ENCODE peak calls at places on chromosomes 6 and 20, in nine cellular contexts. One of them, this sample, is unnamed.

GRCh38 chr6:11275598-11275997 is 43.1 kb upstream of the NEDD9 start:
- DNase-seq in omental fat pad: no peak
- DNase-seq in epithelial cell of esophagus: no peak
- DNase-seq in stimulated activated CD4-positive, alpha-beta T cell treated with anti-CD3 and anti-CD28 coated beads, Interleukin-12 subunit alpha, Interleukin-12 subunit beta, amount 100 ng/mL, for 48 hours: no peak
- DNase-seq in DMS153: no peak
- DNase-seq in dermis microvascular lymphatic vessel endothelial cell: no peak
- DNase-seq in left cardiac atrium: no peak
- DNase-seq in cardiac fibroblast: no peak
- DNase-seq in testis: no peak
- DNase-seq in this sample: no peak

GRCh38 chr6:119444642-119445557 is 95.3 kb upstream of the MAN1A1 start:
- DNase-seq in epithelial cell of esophagus: peak
- DNase-seq in stimulated activated CD4-positive, alpha-beta T cell treated with anti-CD3 and anti-CD28 coated beads, Interleukin-12 subunit alpha, Interleukin-12 subunit beta, amount 100 ng/mL, for 48 hours: no peak
- DNase-seq in left cardiac atrium: no peak
- DNase-seq in dermis microvascular lymphatic vessel endothelial cell: no peak
- DNase-seq in testis: no peak
- DNase-seq in cardiac fibroblast: no peak
- DNase-seq in omental fat pad: no peak
- DNase-seq in DMS153: no peak
- DNase-seq in this sample: no peak

GRCh38 chr6:23524556-23524955 is 601.5 kb upstream of the NRSN1 start:
- DNase-seq in left cardiac atrium: no peak
- DNase-seq in omental fat pad: no peak
- DNase-seq in stimulated activated CD4-positive, alpha-beta T cell treated with anti-CD3 and anti-CD28 coated beads, Interleukin-12 subunit alpha, Interleukin-12 subunit beta, amount 100 ng/mL, for 48 hours: no peak
- DNase-seq in testis: no peak
- DNase-seq in epithelial cell of esophagus: no peak
- DNase-seq in cardiac fibroblast: no peak
- DNase-seq in dermis microvascular lymphatic vessel endothelial cell: no peak
- DNase-seq in DMS153: no peak
- DNase-seq in this sample: no peak

GRCh38 chr20:24504331-24505285 is 35.2 kb downstream of the SYNDIG1 start:
- DNase-seq in dermis microvascular lymphatic vessel endothelial cell: no peak
- DNase-seq in DMS153: no peak
- DNase-seq in stimulated activated CD4-positive, alpha-beta T cell treated with anti-CD3 and anti-CD28 coated beads, Interleukin-12 subunit alpha, Interleukin-12 subunit beta, amount 100 ng/mL, for 48 hours: no peak
- DNase-seq in testis: no peak
- DNase-seq in left cardiac atrium: no peak
- DNase-seq in cardiac fibroblast: no peak
- DNase-seq in omental fat pad: no peak
- DNase-seq in epithelial cell of esophagus: no peak
- DNase-seq in this sample: no peak

GRCh38 chr6:14713008-14713452 is 532.8 kb upstream of the JARID2 start:
- DNase-seq in dermis microvascular lymphatic vessel endothelial cell: no peak
- DNase-seq in stimulated activated CD4-positive, alpha-beta T cell treated with anti-CD3 and anti-CD28 coated beads, Interleukin-12 subunit alpha, Interleukin-12 subunit beta, amount 100 ng/mL, for 48 hours: no peak
- DNase-seq in cardiac fibroblast: peak
- DNase-seq in DMS153: no peak
- DNase-seq in testis: peak
- DNase-seq in omental fat pad: no peak
- DNase-seq in epithelial cell of esophagus: peak
- DNase-seq in left cardiac atrium: peak
- DNase-seq in this sample: no peak

GRCh38 chr6:90677440-90677839 is 90.6 kb upstream of the MAP3K7 start:
- DNase-seq in DMS153: peak
- DNase-seq in epithelial cell of esophagus: no peak
- DNase-seq in left cardiac atrium: no peak
- DNase-seq in testis: no peak
- DNase-seq in cardiac fibroblast: no peak
- DNase-seq in dermis microvascular lymphatic vessel endothelial cell: no peak
- DNase-seq in omental fat pad: no peak
- DNase-seq in stimulated activated CD4-positive, alpha-beta T cell treated with anti-CD3 and anti-CD28 coated beads, Interleukin-12 subunit alpha, Interleukin-12 subunit beta, amount 100 ng/mL, for 48 hours: no peak
- DNase-seq in this sample: no peak

GRCh38 chr6:169235286-169235685 is 18.4 kb downstream of the THBS2 start:
- DNase-seq in left cardiac atrium: no peak
- DNase-seq in testis: no peak
- DNase-seq in dermis microvascular lymphatic vessel endothelial cell: no peak
- DNase-seq in epithelial cell of esophagus: no peak
- DNase-seq in cardiac fibroblast: no peak
- DNase-seq in DMS153: no peak
- DNase-seq in stimulated activated CD4-positive, alpha-beta T cell treated with anti-CD3 and anti-CD28 coated beads, Interleukin-12 subunit alpha, Interleukin-12 subunit beta, amount 100 ng/mL, for 48 hours: no peak
- DNase-seq in omental fat pad: peak
- DNase-seq in this sample: no peak

GRCh38 chr20:61988665-61989064 is 77.0 kb downstream of the TAF4 start:
- DNase-seq in DMS153: no peak
- DNase-seq in stimulated activated CD4-positive, alpha-beta T cell treated with anti-CD3 and anti-CD28 coated beads, Interleukin-12 subunit alpha, Interleukin-12 subunit beta, amount 100 ng/mL, for 48 hours: no peak
- DNase-seq in left cardiac atrium: peak
- DNase-seq in dermis microvascular lymphatic vessel endothelial cell: no peak
- DNase-seq in testis: no peak
- DNase-seq in omental fat pad: no peak
- DNase-seq in cardiac fibroblast: no peak
- DNase-seq in epithelial cell of esophagus: no peak
- DNase-seq in this sample: no peak

GRCh38 chr20:45780159-45780558 is 11.5 kb downstream of the WFDC3 start:
- DNase-seq in epithelial cell of esophagus: no peak
- DNase-seq in stimulated activated CD4-positive, alpha-beta T cell treated with anti-CD3 and anti-CD28 coated beads, Interleukin-12 subunit alpha, Interleukin-12 subunit beta, amount 100 ng/mL, for 48 hours: no peak
- DNase-seq in cardiac fibroblast: no peak
- DNase-seq in left cardiac atrium: no peak
- DNase-seq in dermis microvascular lymphatic vessel endothelial cell: no peak
- DNase-seq in testis: no peak
- DNase-seq in omental fat pad: no peak
- DNase-seq in DMS153: no peak
- DNase-seq in this sample: no peak

GRCh38 chr20:658731-659291 is 5.8 kb upstream of the SRXN1 start:
- DNase-seq in epithelial cell of esophagus: no peak
- DNase-seq in left cardiac atrium: no peak
- DNase-seq in stimulated activated CD4-positive, alpha-beta T cell treated with anti-CD3 and anti-CD28 coated beads, Interleukin-12 subunit alpha, Interleukin-12 subunit beta, amount 100 ng/mL, for 48 hours: no peak
- DNase-seq in dermis microvascular lymphatic vessel endothelial cell: no peak
- DNase-seq in omental fat pad: no peak
- DNase-seq in DMS153: no peak
- DNase-seq in testis: no peak
- DNase-seq in cardiac fibroblast: no peak
- DNase-seq in this sample: no peak

GRCh38 chr6:159615923-159616322 is 77.1 kb downstream of the SOD2 start:
- DNase-seq in dermis microvascular lymphatic vessel endothelial cell: no peak
- DNase-seq in stimulated activated CD4-positive, alpha-beta T cell treated with anti-CD3 and anti-CD28 coated beads, Interleukin-12 subunit alpha, Interleukin-12 subunit beta, amount 100 ng/mL, for 48 hours: no peak
- DNase-seq in left cardiac atrium: no peak
- DNase-seq in DMS153: no peak
- DNase-seq in omental fat pad: no peak
- DNase-seq in testis: no peak
- DNase-seq in epithelial cell of esophagus: no peak
- DNase-seq in cardiac fibroblast: no peak
- DNase-seq in this sample: no peak

GRCh38 chr20:33578510-33578909 is 83.6 kb upstream of the C20orf144 start:
- DNase-seq in left cardiac atrium: no peak
- DNase-seq in cardiac fibroblast: peak
- DNase-seq in dermis microvascular lymphatic vessel endothelial cell: no peak
- DNase-seq in stimulated activated CD4-positive, alpha-beta T cell treated with anti-CD3 and anti-CD28 coated beads, Interleukin-12 subunit alpha, Interleukin-12 subunit beta, amount 100 ng/mL, for 48 hours: no peak
- DNase-seq in omental fat pad: no peak
- DNase-seq in DMS153: no peak
- DNase-seq in testis: no peak
- DNase-seq in epithelial cell of esophagus: no peak
- DNase-seq in this sample: no peak

GRCh38 chr20:57559658-57560553 is 1.0 kb upstream of the PCK1 start:
- DNase-seq in omental fat pad: no peak
- DNase-seq in DMS153: no peak
- DNase-seq in testis: no peak
- DNase-seq in left cardiac atrium: no peak
- DNase-seq in cardiac fibroblast: no peak
- DNase-seq in stimulated activated CD4-positive, alpha-beta T cell treated with anti-CD3 and anti-CD28 coated beads, Interleukin-12 subunit alpha, Interleukin-12 subunit beta, amount 100 ng/mL, for 48 hours: no peak
- DNase-seq in dermis microvascular lymphatic vessel endothelial cell: no peak
- DNase-seq in epithelial cell of esophagus: no peak
- DNase-seq in this sample: no peak

GRCh38 chr20:63037669-63038268 is 31.0 kb upstream of the BHLHE23 start:
- DNase-seq in dermis microvascular lymphatic vessel endothelial cell: no peak
- DNase-seq in left cardiac atrium: no peak
- DNase-seq in epithelial cell of esophagus: no peak
- DNase-seq in stimulated activated CD4-positive, alpha-beta T cell treated with anti-CD3 and anti-CD28 coated beads, Interleukin-12 subunit alpha, Interleukin-12 subunit beta, amount 100 ng/mL, for 48 hours: no peak
- DNase-seq in omental fat pad: no peak
- DNase-seq in testis: peak
- DNase-seq in cardiac fibroblast: no peak
- DNase-seq in DMS153: no peak
- DNase-seq in this sample: no peak

GRCh38 chr6:20202070-20202658 is 10.1 kb downstream of the MBOAT1 start:
- DNase-seq in cardiac fibroblast: peak
- DNase-seq in DMS153: peak
- DNase-seq in testis: no peak
- DNase-seq in epithelial cell of esophagus: peak
- DNase-seq in stimulated activated CD4-positive, alpha-beta T cell treated with anti-CD3 and anti-CD28 coated beads, Interleukin-12 subunit alpha, Interleukin-12 subunit beta, amount 100 ng/mL, for 48 hours: no peak
- DNase-seq in dermis microvascular lymphatic vessel endothelial cell: peak
- DNase-seq in omental fat pad: no peak
- DNase-seq in left cardiac atrium: no peak
- DNase-seq in this sample: no peak

GRCh38 chr20:9400371-9401025 is 113.9 kb upstream of the LAMP5 start:
- DNase-seq in dermis microvascular lymphatic vessel endothelial cell: no peak
- DNase-seq in testis: no peak
- DNase-seq in omental fat pad: no peak
- DNase-seq in DMS153: no peak
- DNase-seq in cardiac fibroblast: no peak
- DNase-seq in epithelial cell of esophagus: no peak
- DNase-seq in left cardiac atrium: no peak
- DNase-seq in stimulated activated CD4-positive, alpha-beta T cell treated with anti-CD3 and anti-CD28 coated beads, Interleukin-12 subunit alpha, Interleukin-12 subunit beta, amount 100 ng/mL, for 48 hours: no peak
- DNase-seq in this sample: no peak

GRCh38 chr20:373171-373890 is 7.2 kb upstream of the TRIB3 start:
- DNase-seq in left cardiac atrium: no peak
- DNase-seq in DMS153: no peak
- DNase-seq in dermis microvascular lymphatic vessel endothelial cell: peak
- DNase-seq in testis: peak
- DNase-seq in stimulated activated CD4-positive, alpha-beta T cell treated with anti-CD3 and anti-CD28 coated beads, Interleukin-12 subunit alpha, Interleukin-12 subunit beta, amount 100 ng/mL, for 48 hours: no peak
- DNase-seq in omental fat pad: no peak
- DNase-seq in epithelial cell of esophagus: peak
- DNase-seq in cardiac fibroblast: peak
- DNase-seq in this sample: no peak

GRCh38 chr6:26420607-26421235 is 18.6 kb downstream of the BTN3A1 start:
- DNase-seq in stimulated activated CD4-positive, alpha-beta T cell treated with anti-CD3 and anti-CD28 coated beads, Interleukin-12 subunit alpha, Interleukin-12 subunit beta, amount 100 ng/mL, for 48 hours: no peak
- DNase-seq in dermis microvascular lymphatic vessel endothelial cell: peak
- DNase-seq in left cardiac atrium: no peak
- DNase-seq in cardiac fibroblast: peak
- DNase-seq in DMS153: no peak
- DNase-seq in testis: peak
- DNase-seq in omental fat pad: no peak
- DNase-seq in epithelial cell of esophagus: peak
- DNase-seq in this sample: no peak

GRCh38 chr6:143339223-143339622 is 111.3 kb downstream of the ADAT2 start:
- DNase-seq in omental fat pad: no peak
- DNase-seq in dermis microvascular lymphatic vessel endothelial cell: no peak
- DNase-seq in epithelial cell of esophagus: peak
- DNase-seq in testis: no peak
- DNase-seq in DMS153: no peak
- DNase-seq in cardiac fibroblast: no peak
- DNase-seq in left cardiac atrium: no peak
- DNase-seq in stimulated activated CD4-positive, alpha-beta T cell treated with anti-CD3 and anti-CD28 coated beads, Interleukin-12 subunit alpha, Interleukin-12 subunit beta, amount 100 ng/mL, for 48 hours: no peak
- DNase-seq in this sample: no peak

GRCh38 chr6:25743868-25744267 is 10.7 kb upstream of the SLC17A4 start:
- DNase-seq in left cardiac atrium: no peak
- DNase-seq in dermis microvascular lymphatic vessel endothelial cell: no peak
- DNase-seq in stimulated activated CD4-positive, alpha-beta T cell treated with anti-CD3 and anti-CD28 coated beads, Interleukin-12 subunit alpha, Interleukin-12 subunit beta, amount 100 ng/mL, for 48 hours: no peak
- DNase-seq in DMS153: no peak
- DNase-seq in testis: no peak
- DNase-seq in omental fat pad: no peak
- DNase-seq in epithelial cell of esophagus: no peak
- DNase-seq in cardiac fibroblast: no peak
- DNase-seq in this sample: no peak

GRCh38 chr20:9021699-9022098 is 47.2 kb upstream of the PLCB4 start:
- DNase-seq in testis: peak
- DNase-seq in epithelial cell of esophagus: peak
- DNase-seq in stimulated activated CD4-positive, alpha-beta T cell treated with anti-CD3 and anti-CD28 coated beads, Interleukin-12 subunit alpha, Interleukin-12 subunit beta, amount 100 ng/mL, for 48 hours: no peak
- DNase-seq in omental fat pad: no peak
- DNase-seq in cardiac fibroblast: peak
- DNase-seq in dermis microvascular lymphatic vessel endothelial cell: no peak
- DNase-seq in left cardiac atrium: no peak
- DNase-seq in DMS153: no peak
- DNase-seq in this sample: no peak

GRCh38 chr20:20410678-20411077 is 42.8 kb downstream of the INSM1 start:
- DNase-seq in epithelial cell of esophagus: peak
- DNase-seq in testis: peak
- DNase-seq in dermis microvascular lymphatic vessel endothelial cell: no peak
- DNase-seq in DMS153: peak
- DNase-seq in cardiac fibroblast: peak
- DNase-seq in stimulated activated CD4-positive, alpha-beta T cell treated with anti-CD3 and anti-CD28 coated beads, Interleukin-12 subunit alpha, Interleukin-12 subunit beta, amount 100 ng/mL, for 48 hours: no peak
- DNase-seq in left cardiac atrium: peak
- DNase-seq in omental fat pad: no peak
- DNase-seq in this sample: no peak

GRCh38 chr6:166496460-166496859 is 90.0 kb downstream of the RAMACL start:
- DNase-seq in stimulated activated CD4-positive, alpha-beta T cell treated with anti-CD3 and anti-CD28 coated beads, Interleukin-12 subunit alpha, Interleukin-12 subunit beta, amount 100 ng/mL, for 48 hours: no peak
- DNase-seq in cardiac fibroblast: no peak
- DNase-seq in testis: no peak
- DNase-seq in epithelial cell of esophagus: no peak
- DNase-seq in left cardiac atrium: no peak
- DNase-seq in dermis microvascular lymphatic vessel endothelial cell: no peak
- DNase-seq in omental fat pad: no peak
- DNase-seq in DMS153: peak
- DNase-seq in this sample: no peak

GRCh38 chr20:24165336-24166126 is 177.0 kb upstream of the GGTLC1 start:
- DNase-seq in epithelial cell of esophagus: no peak
- DNase-seq in testis: peak
- DNase-seq in omental fat pad: no peak
- DNase-seq in dermis microvascular lymphatic vessel endothelial cell: peak
- DNase-seq in stimulated activated CD4-positive, alpha-beta T cell treated with anti-CD3 and anti-CD28 coated beads, Interleukin-12 subunit alpha, Interleukin-12 subunit beta, amount 100 ng/mL, for 48 hours: no peak
- DNase-seq in cardiac fibroblast: no peak
- DNase-seq in DMS153: no peak
- DNase-seq in left cardiac atrium: no peak
- DNase-seq in this sample: no peak

GRCh38 chr20:20303742-20304141 is 64.2 kb upstream of the INSM1 start:
- DNase-seq in testis: no peak
- DNase-seq in dermis microvascular lymphatic vessel endothelial cell: no peak
- DNase-seq in omental fat pad: no peak
- DNase-seq in cardiac fibroblast: no peak
- DNase-seq in epithelial cell of esophagus: no peak
- DNase-seq in DMS153: no peak
- DNase-seq in left cardiac atrium: no peak
- DNase-seq in stimulated activated CD4-positive, alpha-beta T cell treated with anti-CD3 and anti-CD28 coated beads, Interleukin-12 subunit alpha, Interleukin-12 subunit beta, amount 100 ng/mL, for 48 hours: no peak
- DNase-seq in this sample: no peak